ENCODE peak calls at places on chromosomes 12 and 14, in six cellular contexts. H is transverse colon, M is islet precursor cell, L is OCI-LY7, G is KBM-7, X is non-pigmented ciliary epithelial cell. E is an unnamed sample.

GRCh38 chr12:56629459-56630179 is 507 bp downstream of the BAZ2A start:
- DNase-seq in H (peak), M (peak), L (peak), G (no peak), X (no peak), E (peak)

GRCh38 chr12:128178971-128179370 is 88.0 kb upstream of the TMEM132C start:
- DNase-seq in H (no peak), M (peak), L (no peak), G (no peak), X (no peak), E (no peak)

GRCh38 chr14:23929822-23930294 is 23.7 kb upstream of the DHRS4 start:
- DNase-seq in H (peak), M (peak), L (peak), G (peak), X (peak), E (peak)

GRCh38 chr14:52314521-52315354 is 626 bp downstream of the PTGER2 start:
- DNase-seq in H (peak), M (peak), L (no peak), G (no peak), X (no peak), E (no peak)

GRCh38 chr12:106739318-106739717 is 35.2 kb upstream of the RIC8B start:
- DNase-seq in H (no peak), M (no peak), L (no peak), G (no peak), X (no peak), E (no peak)

GRCh38 chr12:76830456-76830855 is 48.4 kb downstream of the CSRP2 start:
- DNase-seq in H (no peak), M (no peak), L (no peak), G (no peak), X (no peak), E (no peak)

GRCh38 chr12:123431951-123432886 is 4.3 kb downstream of the RILPL2 start:
- DNase-seq in H (no peak), M (no peak), L (peak), G (peak), X (no peak), E (peak)

GRCh38 chr12:91347686-91348085 is 165.1 kb upstream of the DCN start:
- DNase-seq in H (no peak), M (no peak), L (no peak), G (no peak), X (no peak), E (no peak)

GRCh38 chr12:95674631-95675030 is 115.9 kb downstream of the NTN4 start:
- DNase-seq in H (no peak), M (no peak), L (no peak), G (no peak), X (no peak), E (no peak)

GRCh38 chr12:77968021-77968420 is 137.3 kb downstream of the NAV3 start:
- DNase-seq in H (no peak), M (no peak), L (no peak), G (no peak), X (no peak), E (no peak)

GRCh38 chr14:37590096-37590809 is 4.8 kb downstream of the FOXA1 start:
- DNase-seq in H (no peak), M (no peak), L (no peak), G (no peak), X (no peak), E (peak)

E was measured in OCI-M1.